ENCODE peak calls at places on chromosomes 6 and 20, in ten cellular contexts. C is WTC11; Y is stimulated activated naive CD8-positive, alpha-beta T cell treated with anti-CD3 and anti-CD28 coated beads, Interleukin-15, Interleukin-2, amounts not matched to agents 100 U/mL and 50 U/mL, for 24 hours; L is kidney epithelial cell; G is GM13977; N is stimulated activated naive CD4-positive, alpha-beta T cell treated with Interleukin-2 at 50 U/mL for 16 hours; E is foreskin melanocyte; W is HepG2; Z is fibroblast of mammary gland; X is activated T-helper 1 cell treated with Interleukin-2 at 50 U/mL for 16 hours. R is an unnamed sample.

GRCh38 chr6:72348926-72349325 is 272.9 kb upstream of the KCNQ5 start:
- DNase-seq in C (no peak), N (no peak), W (no peak), Y (no peak), G (no peak), Z (peak), L (peak), X (no peak), E (peak), R (peak)

GRCh38 chr20:58895099-58895795 is 42.7 kb downstream of the GNAS start:
- DNase-seq in G (no peak), Y (no peak), L (no peak), C (no peak), X (no peak), Z (no peak), E (no peak), W (no peak), N (no peak), R (peak)

GRCh38 chr6:33949877-33950831 is 146.4 kb upstream of the MLN start:
- DNase-seq in L (no peak), E (no peak), C (peak), X (no peak), G (no peak), N (no peak), Z (no peak), Y (no peak), W (no peak), R (no peak)

GRCh38 chr20:41618807-41619294 is 674 bp upstream of the CHD6 start:
- DNase-seq in C (no peak), N (no peak), E (no peak), G (no peak), L (no peak), X (no peak), W (no peak), Z (peak), Y (no peak), R (peak)

GRCh38 chr6:150266963-150267685 is 101.7 kb upstream of the IYD start:
- DNase-seq in Z (no peak), N (no peak), X (no peak), G (no peak), Y (no peak), L (no peak), C (no peak), W (no peak), E (no peak), R (peak)

GRCh38 chr6:168031411-168032382 is 34.2 kb downstream of the KIF25 start:
- DNase-seq in Y (no peak), W (no peak), C (no peak), G (no peak), E (no peak), L (no peak), N (no peak), Z (peak), X (no peak), R (peak)

GRCh38 chr6:40473026-40473425 is 114.1 kb downstream of the LRFN2 start:
- DNase-seq in G (no peak), Y (no peak), N (no peak), X (no peak), E (no peak), W (no peak), Z (no peak), C (no peak), L (no peak), R (no peak)

GRCh38 chr20:36624925-36625324 is 19.3 kb downstream of the RAB5IF start:
- DNase-seq in C (no peak), Z (no peak), L (no peak), G (no peak), X (no peak), Y (no peak), E (no peak), W (no peak), N (no peak), R (no peak)

R was measured in GM23248.